ENCODE peak calls at places on chromosome X, in five cellular contexts. S, M, G, H and C are unnamed samples.

GRCh38 chrX:129461801-129462456 is 61.4 kb downstream of the SMARCA1 start:
- DNase-seq in S (no peak), M (no peak), G (no peak), H (no peak), C (no peak)

GRCh38 chrX:72009731-72010130 is 99.1 kb downstream of the NHSL2 start:
- DNase-seq in S (no peak), M (no peak), G (no peak), H (no peak), C (no peak)

GRCh38 chrX:55668084-55668483 is 44.9 kb downstream of the FOXR2 start:
- DNase-seq in S (no peak), M (no peak), G (no peak), H (no peak), C (no peak)

GRCh38 chrX:46863072-46863471 is 26.2 kb downstream of the RP2 start:
- DNase-seq in S (no peak), M (no peak), G (no peak), H (no peak), C (no peak)

GRCh38 chrX:8845060-8845459 is 43.9 kb upstream of the FAM9A start:
- DNase-seq in S (no peak), M (no peak), G (no peak), H (no peak), C (no peak)

GRCh38 chrX:48914593-48915493 is 3.4 kb upstream of the SLC35A2 start:
- DNase-seq in S (no peak), M (no peak), G (no peak), H (no peak), C (no peak)

GRCh38 chrX:53279296-53280237 is 1.8 kb downstream of the IQSEC2 start:
- DNase-seq in S (no peak), M (no peak), G (no peak), H (peak; percentile 56), C (no peak)

GRCh38 chrX:117977521-117977920 is 139.1 kb downstream of the KLHL13 start:
- DNase-seq in S (no peak), M (no peak), G (no peak), H (no peak), C (no peak)

GRCh38 chrX:42748067-42748850 is 29.7 kb downstream of the PPP1R2C start:
- DNase-seq in S (no peak), M (no peak), G (no peak), H (no peak), C (no peak)

GRCh38 chrX:11272290-11272689 is 20.9 kb upstream of the AMELX start:
- DNase-seq in S (no peak), M (no peak), G (no peak), H (no peak), C (no peak)

GRCh38 chrX:147226801-147227200 is 412.3 kb upstream of the CXorf51A start:
- DNase-seq in S (no peak), M (no peak), G (no peak), H (no peak), C (no peak)

GRCh38 chrX:122625821-122626220 is 558.3 kb upstream of the GRIA3 start:
- DNase-seq in S (peak; percentile 46), M (no peak), G (peak; percentile 1), H (no peak), C (no peak)

GRCh38 chrX:21926527-21927278 is 13.8 kb upstream of the SMS start:
- DNase-seq in S (peak; percentile 85), M (no peak), G (peak; percentile 5), H (no peak), C (no peak)

GRCh38 chrX:121579016-121579760 is 531.8 kb downstream of the GLUD2 start:
- DNase-seq in S (no peak), M (no peak), G (peak; percentile 0), H (peak; percentile 28), C (no peak)

GRCh38 chrX:2967998-2968909 is 38.1 kb upstream of the ARSH start:
- DNase-seq in S (no peak), M (no peak), G (no peak), H (no peak), C (no peak)

GRCh38 chrX:130028196-130028595 is 45.8 kb downstream of the BCORL1 start:
- DNase-seq in S (peak; percentile 1), M (no peak), G (peak; percentile 13), H (peak; percentile 78), C (no peak)

GRCh38 chrX:110415440-110416167 is 57.0 kb downstream of the RTL9 start:
- DNase-seq in S (no peak), M (no peak), G (no peak), H (no peak), C (no peak)

GRCh38 chrX:39753296-39753996 is 344.3 kb downstream of the BCOR start:
- DNase-seq in S (no peak), M (no peak), G (no peak), H (no peak), C (no peak)

GRCh38 chrX:136250191-136251041 is 784 bp downstream of the MAP7D3 start:
- DNase-seq in S (no peak), M (no peak), G (peak; percentile 49), H (no peak), C (no peak)

GRCh38 chrX:65690057-65690855 is 22.8 kb downstream of the MSN start:
- DNase-seq in S (no peak), M (no peak), G (no peak), H (no peak), C (no peak)

GRCh38 chrX:13835825-13836224 is 18.9 kb upstream of the GPM6B start:
- DNase-seq in S (no peak), M (no peak), G (no peak), H (no peak), C (no peak)

GRCh38 chrX:40168183-40169015 is 70.6 kb upstream of the BCOR start:
- DNase-seq in S (no peak), M (peak; percentile 23), G (no peak), H (no peak), C (no peak)

GRCh38 chrX:135697614-135698013 is 15.8 kb upstream of the CT45A1 start:
- DNase-seq in S (no peak), M (no peak), G (no peak), H (no peak), C (no peak)

GRCh38 chrX:15804563-15804962 is 14.3 kb downstream of the ZRSR2 start:
- DNase-seq in S (no peak), M (no peak), G (no peak), H (no peak), C (no peak)